ENCODE peak calls at places on chromosomes 5 and 9, in five cellular contexts. E, U, T, B and Y are unnamed samples.

GRCh38 chr9:107624216-107624948 is 134.8 kb upstream of the KLF4 start:
- DNase-seq in E (no peak), U (no peak), T (peak; percentile 23), B (no peak), Y (no peak)

GRCh38 chr5:181188700-181189362 is 16.2 kb downstream of the TRIM7 start:
- DNase-seq in E (peak; percentile 84), U (peak; percentile 82), T (no peak), B (peak; percentile 85), Y (no peak)

GRCh38 chr5:126777257-126777973 is 479 bp downstream of the LMNB1 start:
- DNase-seq in E (peak; percentile 72), U (peak; percentile 33), T (no peak), B (peak; percentile 30), Y (no peak)

GRCh38 chr5:156094001-156094400 is 233.0 kb upstream of the SGCD start:
- DNase-seq in E (no peak), U (no peak), T (no peak), B (no peak), Y (no peak)

GRCh38 chr5:59190746-59191145 is 607.9 kb downstream of the RAB3C start:
- DNase-seq in E (no peak), U (no peak), T (no peak), B (no peak), Y (no peak)

GRCh38 chr5:88480766-88481499 is 212.3 kb upstream of the TMEM161B start:
- DNase-seq in E (no peak), U (no peak), T (no peak), B (no peak), Y (no peak)

GRCh38 chr9:113516840-113517577 is 53.5 kb downstream of the RGS3 start:
- DNase-seq in E (no peak), U (no peak), T (no peak), B (no peak), Y (no peak)

GRCh38 chr5:51082741-51083140 is 300.5 kb upstream of the ISL1 start:
- DNase-seq in E (no peak), U (no peak), T (no peak), B (no peak), Y (no peak)

GRCh38 chr9:1173986-1174385 is 123.8 kb downstream of the DMRT2 start:
- DNase-seq in E (no peak), U (no peak), T (no peak), B (no peak), Y (no peak)

GRCh38 chr9:81549500-81550206 is 139.7 kb downstream of the TLE1 start:
- DNase-seq in E (peak; percentile 36), U (no peak), T (peak; percentile 28), B (no peak), Y (no peak)
- H3K4me3 ChIP-seq in E (no peak overlapping the region), U (no peak overlapping the region), T (no peak overlapping the region), B (no peak overlapping the region), Y (no peak overlapping the region)

DNA sequence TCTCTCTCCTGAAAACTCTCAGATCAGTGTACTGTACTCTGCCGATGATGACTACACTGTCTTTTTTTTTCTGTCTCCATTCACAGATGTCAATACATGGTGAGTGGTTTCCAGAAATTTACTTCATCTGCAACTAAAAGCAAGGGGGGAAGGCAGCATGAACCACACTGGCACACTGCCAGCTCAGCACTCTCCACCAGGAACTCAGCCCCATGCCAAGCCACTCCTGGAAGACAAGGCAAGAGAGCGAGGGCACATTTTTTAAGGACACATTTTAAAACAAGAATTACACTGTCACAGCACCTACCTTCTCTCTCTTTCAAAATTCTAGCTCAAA is 75.3 kb downstream of the HMHB1 start:
- DNase-seq in E (peak; percentile 49), U (no peak), T (no peak), B (peak; percentile 26), Y (no peak)
- H3K27ac ChIP-seq in E (no peak overlapping the region), U (peak overlapping the region; percentile 76), T (no peak overlapping the region), B (no peak overlapping the region), Y (no peak overlapping the region)

DNA sequence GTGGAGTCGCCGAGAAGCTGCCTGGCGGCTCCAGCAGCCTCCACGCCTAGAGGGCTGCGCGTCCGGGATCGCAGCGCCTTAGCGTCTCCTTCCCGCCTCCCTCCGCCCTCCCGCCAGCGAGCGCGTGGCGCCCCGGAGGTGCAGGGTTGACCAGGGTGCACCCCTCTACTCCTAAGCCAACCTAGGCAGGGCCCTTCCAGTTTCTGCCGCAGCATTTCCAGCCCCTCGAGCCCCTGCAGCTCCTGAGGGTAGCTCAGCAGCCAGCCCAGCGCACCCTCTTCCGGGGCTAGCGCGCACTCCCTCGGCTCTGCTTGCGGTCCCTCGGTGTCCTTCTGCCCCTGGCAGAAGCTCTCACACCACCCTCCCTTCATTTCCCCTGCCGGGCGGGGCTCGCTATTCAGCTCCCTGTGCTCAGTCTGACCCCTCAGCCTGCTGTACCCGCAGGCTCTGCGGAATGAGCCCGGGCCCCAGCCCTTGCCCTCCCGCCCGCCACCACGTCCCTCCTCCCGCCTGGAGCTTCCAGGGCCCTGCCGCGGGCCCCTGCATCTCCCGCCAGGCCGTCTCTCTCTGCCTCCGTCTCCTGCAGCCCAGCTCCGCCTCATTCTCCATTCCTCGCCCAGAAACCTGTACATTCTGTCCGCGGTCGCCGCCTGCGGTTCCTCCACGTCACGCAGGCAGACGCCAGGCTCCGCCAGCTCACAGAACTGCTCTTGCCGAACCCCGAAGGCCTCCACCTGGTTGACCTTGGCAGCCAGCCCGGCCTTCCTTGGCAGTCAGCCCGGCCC is 61.8 kb downstream of the SPATA31C2 start:
- DNase-seq in E (peak; percentile 97), U (peak; percentile 69), T (peak; percentile 87), B (peak; percentile 80), Y (no peak)
- TF ChIP-seq POLR2A in E (peak; percentile 53), U (no peak), T (peak; percentile 49), B (no peak), Y (no peak)

GRCh38 chr5:172890659-172891058 is 56.6 kb downstream of the ERGIC1 start:
- DNase-seq in E (no peak), U (no peak), T (no peak), B (no peak), Y (no peak)

GRCh38 chr5:172885594-172886340 is 51.7 kb downstream of the ERGIC1 start:
- DNase-seq in E (no peak), U (no peak), T (no peak), B (no peak), Y (no peak)

GRCh38 chr5:172887735-172888134 is 53.7 kb downstream of the ERGIC1 start:
- DNase-seq in E (no peak), U (peak; percentile 89), T (no peak), B (no peak), Y (no peak)

GRCh38 chr5:172886396-172886932 is 52.4 kb downstream of the ERGIC1 start:
- DNase-seq in E (no peak), U (no peak), T (no peak), B (no peak), Y (no peak)

GRCh38 chr5:172886974-172887491 is 53.0 kb downstream of the ERGIC1 start:
- DNase-seq in E (peak; percentile 67), U (peak; percentile 92), T (no peak), B (peak; percentile 81), Y (no peak)
- H3K4me3 ChIP-seq in E (no peak overlapping the region), U (peak overlapping the region; percentile 1), T (no peak overlapping the region), B (no peak overlapping the region), Y (no peak overlapping the region)

GRCh38 chr5:137828192-137828591 is 39.5 kb upstream of the MYOT start:
- DNase-seq in E (no peak), U (no peak), T (no peak), B (no peak), Y (no peak)

GRCh38 chr5:137831526-137831925 is 36.1 kb upstream of the MYOT start:
- DNase-seq in E (no peak), U (peak; percentile 15), T (no peak), B (no peak), Y (no peak)

GRCh38 chr5:137826067-137826466 is 41.6 kb upstream of the MYOT start:
- DNase-seq in E (no peak), U (no peak), T (no peak), B (no peak), Y (no peak)

GRCh38 chr5:137825165-137825564 is 42.5 kb upstream of the MYOT start:
- DNase-seq in E (no peak), U (no peak), T (no peak), B (no peak), Y (no peak)

GRCh38 chr5:137828664-137829063 is 39.0 kb upstream of the MYOT start:
- DNase-seq in E (no peak), U (no peak), T (no peak), B (no peak), Y (no peak)
- H3K27ac ChIP-seq in E (no peak overlapping the region), U (no peak overlapping the region), T (no peak overlapping the region), B (no peak overlapping the region), Y (no peak overlapping the region)

GRCh38 chr5:110738812-110739651 is at the start of gene SLC25A46:
- DNase-seq in E (peak; percentile 88), U (peak; percentile 84), T (peak; percentile 79), B (peak; percentile 79), Y (peak; percentile 57)
- TF ChIP-seq POLR2A in E (no peak), U (no peak), T (peak; percentile 70), B (no peak), Y (peak; percentile 63)

GRCh38 chr9:79569814-79570448 is 1.8 kb upstream of the TLE4 start:
- DNase-seq in E (no peak), U (no peak), T (no peak), B (no peak), Y (no peak)
- H3K4me3 ChIP-seq in E (no peak overlapping the region), U (peak overlapping the region; percentile 73), T (peak overlapping the region; percentile 76), B (peak overlapping the region; percentile 97), Y (peak overlapping the region; percentile 76)

DNA sequence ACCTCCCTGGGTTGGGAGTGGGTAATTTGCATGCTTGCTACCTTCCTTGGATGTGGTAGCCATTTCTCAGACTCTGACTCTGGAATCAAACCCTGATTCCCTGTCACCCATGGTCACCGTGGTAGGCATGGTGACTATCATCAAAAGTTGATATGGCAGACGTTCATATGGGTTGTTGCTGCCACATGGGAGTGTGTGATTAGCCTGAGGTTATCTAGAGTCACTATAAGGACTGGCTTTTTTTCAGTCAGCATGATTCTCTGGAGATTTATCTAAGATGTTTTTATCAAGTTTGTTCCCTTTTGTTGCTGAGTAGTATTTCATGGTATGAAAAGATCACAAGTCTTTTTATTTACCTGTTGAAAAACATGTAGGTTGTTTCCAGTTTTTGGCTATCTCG is 7.0 kb downstream of the RCL1 start:
- DNase-seq in E (no peak), U (no peak), T (no peak), B (no peak), Y (no peak)
- H3K27ac ChIP-seq in E (no peak overlapping the region), U (no peak overlapping the region), T (no peak overlapping the region), B (no peak overlapping the region), Y (no peak overlapping the region)